ENCODE peak calls at places on chromosomes 5 and 9, in eight cellular contexts. X is activated T-helper 1 cell treated with anti-CD3 and anti-CD28 coated beads, Interleukin-12 subunit alpha, Interleukin-12 subunit beta, Interleukin-2, Interleukin-4 antibody, amounts not matched to agents 30 ng/mL and 10 ng/mL and 1 ng/mL, durations not matched to agents 14 hours and 24 hours and 36 hours; N is HuH-7; U is WTC11; A is NCI-H510A; E is NCI-H1436; Y is CD4-positive, CD25-positive, alpha-beta regulatory T cell; C is epithelial cell of prostate. S is an unnamed sample.
A peak's percentile ranks its signal among the peaks of the same experiment; 100 is the strongest.

GRCh38 chr5:113345261-113345940 is 89.4 kb downstream of the TSSK1B start:
- DNase-seq in X (no peak), U (no peak), C (peak; percentile 84), A (no peak), Y (no peak), N (no peak), E (no peak), S (no peak)

GRCh38 chr9:99998266-99998665 is 91.8 kb downstream of the STX17 start:
- DNase-seq in E (no peak), X (no peak), A (no peak), C (no peak), Y (no peak), N (no peak), U (peak; percentile 27), S (no peak)

GRCh38 chr5:57349214-57349613 is 133.4 kb downstream of the ACTBL2 start:
- DNase-seq in E (no peak), U (no peak), N (no peak), X (no peak), A (no peak), C (no peak), Y (no peak), S (no peak)

GRCh38 chr5:139660916-139661814 is 13.0 kb downstream of the CXXC5 start:
- DNase-seq in U (no peak), X (no peak), Y (no peak), E (no peak), N (no peak), A (no peak), C (peak; percentile 61), S (no peak)

GRCh38 chr9:135315572-135315971 is 164.0 kb upstream of the PPP1R26 start:
- DNase-seq in N (no peak), E (no peak), X (no peak), C (no peak), A (no peak), U (no peak), Y (no peak), S (no peak)

GRCh38 chr9:100111235-100111634 is 12.2 kb downstream of the INVS start:
- DNase-seq in Y (no peak), E (no peak), U (no peak), A (no peak), X (no peak), C (peak; percentile 83), N (no peak), S (no peak)

GRCh38 chr5:152004095-152004494 is 79.4 kb upstream of the GLRA1 start:
- DNase-seq in C (no peak), U (no peak), N (no peak), X (no peak), A (no peak), Y (no peak), E (no peak), S (no peak)

GRCh38 chr5:76716456-76717157 is 681 bp downstream of the F2R start:
- DNase-seq in N (peak; percentile 26), Y (no peak), A (peak; percentile 12), X (no peak), C (no peak), E (no peak), U (peak; percentile 37), S (peak; percentile 19)

GRCh38 chr9:561430-561829 is 280.1 kb upstream of the DMRT1 start:
- DNase-seq in E (no peak), X (no peak), Y (no peak), C (no peak), N (no peak), A (no peak), U (no peak), S (no peak)

GRCh38 chr9:129109504-129109903 is 1.1 kb downstream of the CRAT start:
- DNase-seq in X (no peak), E (no peak), U (peak; percentile 35), N (peak; percentile 79), A (no peak), Y (peak; percentile 35), C (no peak), S (no peak)

GRCh38 chr5:68330564-68330963 is 115.0 kb downstream of the PIK3R1 start:
- DNase-seq in N (no peak), A (no peak), C (no peak), U (no peak), E (no peak), X (no peak), Y (no peak), S (no peak)

GRCh38 chr5:21918451-21918850 is 934.7 kb downstream of the CDH12 start:
- DNase-seq in C (no peak), A (no peak), N (no peak), X (no peak), U (no peak), Y (no peak), E (no peak), S (no peak)

GRCh38 chr9:80878556-80878955 is 810.8 kb downstream of the TLE1 start:
- DNase-seq in U (no peak), C (no peak), E (no peak), N (no peak), X (no peak), A (no peak), Y (no peak), S (no peak)

GRCh38 chr9:13424204-13424603 is 144.7 kb upstream of the MPDZ start:
- DNase-seq in A (no peak), U (no peak), C (no peak), X (no peak), E (no peak), N (no peak), Y (no peak), S (no peak)

GRCh38 chr5:78496373-78496772 is 136.0 kb downstream of the SCAMP1 start:
- DNase-seq in U (no peak), C (peak; percentile 34), E (no peak), X (no peak), N (no peak), A (no peak), Y (no peak), S (no peak)

GRCh38 chr9:29456940-29457339 is 1883.7 kb upstream of the C9orf72 start:
- DNase-seq in X (no peak), E (no peak), Y (no peak), U (no peak), N (no peak), A (no peak), C (no peak), S (no peak)

GRCh38 chr9:34123682-34124081 is 2.8 kb downstream of the DCAF12 start:
- DNase-seq in A (no peak), E (no peak), C (no peak), X (no peak), Y (peak; percentile 74), U (no peak), N (no peak), S (no peak)

GRCh38 chr9:116267021-116267420 is 113.4 kb downstream of the PAPPA start:
- DNase-seq in C (peak; percentile 14), X (no peak), N (no peak), E (no peak), A (no peak), U (no peak), Y (no peak), S (no peak)

GRCh38 chr5:61162832-61163567 is 732 bp upstream of the SMIM15 start:
- DNase-seq in C (peak; percentile 37), X (no peak), N (peak; percentile 28), E (no peak), Y (no peak), A (peak; percentile 4), U (no peak), S (no peak)

GRCh38 chr9:73869261-73869660 is 627.9 kb upstream of the RORB start:
- DNase-seq in U (no peak), E (peak; percentile 50), Y (peak; percentile 10), N (no peak), X (peak; percentile 1), A (no peak), C (peak; percentile 94), S (no peak)

GRCh38 chr9:127976498-127976897 is 4.3 kb downstream of the EEIG1 start:
- DNase-seq in C (no peak), A (peak; percentile 91), N (no peak), E (peak; percentile 79), U (no peak), Y (peak; percentile 60), X (no peak), S (no peak)

GRCh38 chr5:176533894-176534611 is 3.1 kb downstream of the RNF44 start:
- DNase-seq in Y (peak; percentile 86), E (no peak), N (no peak), U (no peak), X (peak; percentile 46), A (no peak), C (no peak), S (no peak)

GRCh38 chr5:81601912-81602311 is 149.0 kb downstream of the SSBP2 start:
- DNase-seq in E (no peak), U (no peak), X (no peak), N (no peak), Y (no peak), C (no peak), A (no peak), S (no peak)

GRCh38 chr5:141373673-141374317 is at the start of gene PCDHGA6:
- DNase-seq in C (no peak), N (no peak), A (no peak), Y (peak; percentile 19), U (no peak), E (no peak), X (no peak), S (no peak)

GRCh38 chr5:139658928-139659667 is 10.9 kb downstream of the CXXC5 start:
- DNase-seq in E (no peak), C (no peak), N (peak; percentile 81), U (no peak), Y (no peak), X (no peak), A (no peak), S (peak; percentile 34)

GRCh38 chr5:127757576-127757975 is 54.4 kb downstream of the CCDC192 start:
- DNase-seq in N (no peak), X (no peak), C (peak; percentile 43), U (no peak), Y (peak; percentile 17), A (no peak), E (peak; percentile 1), S (peak; percentile 43)

GRCh38 chr9:76987594-76988200 is 31.8 kb upstream of the FOXB2 start:
- DNase-seq in X (no peak), C (no peak), A (peak; percentile 44), Y (peak; percentile 4), N (peak; percentile 52), E (peak; percentile 36), U (peak; percentile 47), S (peak; percentile 49)

GRCh38 chr5:168117469-168117868 is 174.0 kb upstream of the WWC1 start:
- DNase-seq in U (no peak), E (no peak), C (no peak), N (no peak), A (no peak), Y (no peak), X (no peak), S (no peak)

GRCh38 chr9:121651295-121652036 is at the start of gene DAB2IP:
- DNase-seq in N (peak; percentile 64), A (peak; percentile 62), X (no peak), E (peak; percentile 10), U (peak; percentile 77), C (no peak), Y (no peak), S (peak; percentile 76)

GRCh38 chr9:92990461-92990860 is 43.1 kb downstream of the FGD3 start:
- DNase-seq in U (no peak), N (no peak), C (no peak), E (no peak), X (no peak), A (no peak), Y (no peak), S (no peak)

GRCh38 chr5:1568201-1568979 is 44.6 kb upstream of the LPCAT1 start:
- DNase-seq in X (no peak), C (peak; percentile 46), Y (no peak), A (no peak), E (no peak), U (no peak), N (no peak), S (no peak)

GRCh38 chr5:168039485-168040005 is 251.9 kb upstream of the WWC1 start:
- DNase-seq in Y (no peak), N (no peak), E (no peak), A (no peak), U (peak; percentile 11), C (no peak), X (no peak), S (no peak)

GRCh38 chr5:10590226-10591047 is 26.6 kb downstream of the ANKRD33B start:
- DNase-seq in C (no peak), Y (no peak), E (no peak), N (no peak), X (no peak), A (no peak), U (no peak), S (peak; percentile 29)

GRCh38 chr5:1785062-1785461 is 14.6 kb downstream of the MRPL36 start:
- DNase-seq in Y (no peak), C (no peak), U (no peak), A (no peak), E (no peak), N (no peak), X (no peak), S (no peak)